ENCODE peak calls at places on chromosomes 6 and 20, in seven cellular contexts. L, S, Q, V, N, I and W are unnamed samples.

GRCh38 chr6:47822856-47823554 is 41.2 kb downstream of the OPN5 start:
- DNase-seq in L (no peak), S (no peak), Q (peak; percentile 2), V (no peak), N (no peak), I (no peak), W (no peak)

GRCh38 chr6:43772571-43773049 is 2.6 kb downstream of the VEGFA start:
- DNase-seq in L (no peak), S (no peak), Q (peak; percentile 22), V (peak; percentile 30), N (peak; percentile 43), I (no peak), W (no peak)

GRCh38 chr20:44690781-44691423 is 24.3 kb upstream of the CCN5 start:
- DNase-seq in L (no peak), S (peak; percentile 71), Q (no peak), V (no peak), N (peak; percentile 61), I (no peak), W (no peak)

GRCh38 chr20:25038591-25039015 is 19.3 kb downstream of the ACSS1 start:
- DNase-seq in L (no peak), S (no peak), Q (no peak), V (no peak), N (no peak), I (no peak), W (no peak)

GRCh38 chr6:140174509-140174908 is 800.1 kb upstream of the CITED2 start:
- DNase-seq in L (no peak), S (no peak), Q (peak; percentile 95), V (no peak), N (no peak), I (peak; percentile 91), W (no peak)

GRCh38 chr6:13419422-13419821 is 68.0 kb downstream of the GFOD1 start:
- DNase-seq in L (no peak), S (no peak), Q (no peak), V (no peak), N (no peak), I (no peak), W (no peak)

GRCh38 chr6:142867988-142868818 is 76.8 kb downstream of the HIVEP2 start:
- DNase-seq in L (no peak), S (no peak), Q (peak; percentile 92), V (peak; percentile 18), N (no peak), I (no peak), W (no peak)

GRCh38 chr6:46917002-46917401 is 4.7 kb downstream of the ADGRF5 start:
- DNase-seq in L (no peak), S (no peak), Q (no peak), V (no peak), N (no peak), I (no peak), W (no peak)

GRCh38 chr6:161452241-161452640 is 178.4 kb upstream of the AGPAT4 start:
- DNase-seq in L (no peak), S (no peak), Q (no peak), V (no peak), N (no peak), I (no peak), W (no peak)

GRCh38 chr6:7540595-7540994 is 876 bp upstream of the DSP start:
- DNase-seq in L (no peak), S (no peak), Q (peak; percentile 44), V (no peak), N (no peak), I (no peak), W (no peak)

GRCh38 chr6:135002229-135002844 is 52.3 kb downstream of the HBS1L start:
- DNase-seq in L (no peak), S (no peak), Q (peak; percentile 14), V (no peak), N (no peak), I (peak; percentile 24), W (no peak)

GRCh38 chr20:61288331-61288784 is 36.3 kb downstream of the CDH4 start:
- DNase-seq in L (no peak), S (no peak), Q (no peak), V (no peak), N (no peak), I (no peak), W (no peak)

GRCh38 chr6:119148102-119148824 is 69.8 kb upstream of the FAM184A start:
- DNase-seq in L (peak; percentile 44), S (peak; percentile 28), Q (peak; percentile 83), V (no peak), N (no peak), I (peak; percentile 68), W (peak; percentile 46)

GRCh38 chr6:30171677-30172471 is 8.5 kb downstream of the TRIM15 start:
- DNase-seq in L (no peak), S (no peak), Q (peak; percentile 12), V (no peak), N (no peak), I (no peak), W (no peak)

GRCh38 chr6:30213999-30214982 is 1.1 kb upstream of the TRIM26 start:
- DNase-seq in L (peak; percentile 81), S (peak; percentile 81), Q (peak; percentile 78), V (peak; percentile 72), N (peak; percentile 90), I (peak; percentile 54), W (peak; percentile 34)

GRCh38 chr6:16649241-16649640 is 112.0 kb downstream of the ATXN1 start:
- DNase-seq in L (no peak), S (no peak), Q (no peak), V (no peak), N (no peak), I (no peak), W (no peak)

GRCh38 chr6:167676666-167677421 is 149.9 kb upstream of the AFDN start:
- DNase-seq in L (no peak), S (no peak), Q (no peak), V (no peak), N (no peak), I (no peak), W (no peak)

GRCh38 chr6:28767691-28768090 is 156.1 kb downstream of the TRIM27 start:
- DNase-seq in L (no peak), S (no peak), Q (no peak), V (no peak), N (no peak), I (no peak), W (no peak)

GRCh38 chr6:49978332-49979226 is 9.2 kb upstream of the DEFB113 start:
- DNase-seq in L (no peak), S (no peak), Q (no peak), V (no peak), N (no peak), I (no peak), W (no peak)

GRCh38 chr6:149890629-149891045 is 7.3 kb downstream of the RAET1E start:
- DNase-seq in L (no peak), S (no peak), Q (no peak), V (no peak), N (no peak), I (peak; percentile 67), W (no peak)
- TF ChIP-seq CTCF in L (no peak), S (no peak), Q (no peak), V (no peak), N (no peak), I (no peak), W (no peak)

GRCh38 chr20:62688855-62689460 is 19.7 kb upstream of the NTSR1 start:
- DNase-seq in L (no peak), S (no peak), Q (peak; percentile 21), V (no peak), N (no peak), I (peak; percentile 51), W (no peak)
- TF ChIP-seq CTCF in L (no peak), S (no peak), Q (no peak), V (no peak), N (no peak), I (no peak), W (no peak)

GRCh38 chr6:11592289-11592906 is 54.8 kb downstream of the TMEM170B start:
- DNase-seq in L (no peak), S (no peak), Q (no peak), V (no peak), N (peak; percentile 23), I (no peak), W (no peak)

GRCh38 chr6:11596640-11597237 is 59.2 kb downstream of the TMEM170B start:
- DNase-seq in L (no peak), S (no peak), Q (no peak), V (no peak), N (no peak), I (no peak), W (no peak)

GRCh38 chr6:11598687-11599086 is 61.1 kb downstream of the TMEM170B start:
- DNase-seq in L (no peak), S (no peak), Q (no peak), V (peak; percentile 31), N (no peak), I (no peak), W (no peak)

GRCh38 chr6:11593096-11593495 is 55.5 kb downstream of the TMEM170B start:
- DNase-seq in L (no peak), S (no peak), Q (no peak), V (no peak), N (no peak), I (no peak), W (no peak)

GRCh38 chr6:11595903-11596302 is 58.4 kb downstream of the TMEM170B start:
- DNase-seq in L (no peak), S (no peak), Q (peak; percentile 48), V (no peak), N (no peak), I (no peak), W (no peak)
- TF ChIP-seq CTCF in L (no peak), S (no peak), Q (no peak), V (peak; percentile 8), N (no peak), I (no peak), W (no peak)

GRCh38 chr20:23666189-23666588 is 22.6 kb downstream of the CST4 start:
- DNase-seq in L (no peak), S (no peak), Q (no peak), V (no peak), N (no peak), I (no peak), W (no peak)
- TF ChIP-seq CTCF in L (no peak), S (no peak), Q (no peak), V (no peak), N (no peak), I (no peak), W (no peak)

GRCh38 chr6:22248513-22249308 is 48.1 kb downstream of the PRL start:
- DNase-seq in L (no peak), S (no peak), Q (peak; percentile 83), V (no peak), N (no peak), I (peak; percentile 4), W (no peak)
- TF ChIP-seq CTCF in L (no peak), S (no peak), Q (no peak), V (no peak), N (no peak), I (no peak), W (no peak)

GRCh38 chr6:12232821-12233220 is 57.3 kb upstream of the EDN1 start:
- DNase-seq in L (no peak), S (no peak), Q (no peak), V (no peak), N (no peak), I (no peak), W (no peak)
- TF ChIP-seq CTCF in L (no peak), S (no peak), Q (no peak), V (no peak), N (no peak), I (no peak), W (no peak)